ENCODE peak calls at places on chromosomes 13 and 19, in six cellular contexts. One of them, this sample, is unnamed.

GRCh38 chr19:39407644-39408391 is 1.2 kb downstream of the ZFP36 start:
- DNase-seq in HL-60: no peak
- DNase-seq in GM12878: no peak
- DNase-seq in H1: peak; percentile 54
- DNase-seq in K562: no peak
- DNase-seq in HepG2: no peak
- DNase-seq in this sample: no peak

GRCh38 chr19:44345969-44346368 is 10.5 kb downstream of the ZNF112 start:
- DNase-seq in HL-60: no peak
- DNase-seq in GM12878: no peak
- DNase-seq in H1: no peak
- DNase-seq in K562: no peak
- DNase-seq in HepG2: no peak
- DNase-seq in this sample: no peak

GRCh38 chr13:49814551-49815270 is 22.2 kb upstream of the KPNA3 start:
- DNase-seq in HL-60: no peak
- DNase-seq in GM12878: no peak
- DNase-seq in H1: no peak
- DNase-seq in K562: no peak
- DNase-seq in HepG2: peak; percentile 41
- DNase-seq in this sample: no peak

GRCh38 chr13:48831248-48831647 is 144.5 kb upstream of the FNDC3A start:
- DNase-seq in HL-60: no peak
- DNase-seq in GM12878: peak; percentile 16
- DNase-seq in H1: no peak
- DNase-seq in K562: no peak
- DNase-seq in HepG2: no peak
- DNase-seq in this sample: no peak

GRCh38 chr19:41811036-41811435 is 14.6 kb downstream of the CEACAM3 start:
- DNase-seq in HL-60: peak; percentile 78
- DNase-seq in GM12878: no peak
- DNase-seq in H1: no peak
- DNase-seq in K562: no peak
- DNase-seq in HepG2: no peak
- DNase-seq in this sample: no peak

GRCh38 chr13:96229356-96229755 is 139.4 kb downstream of the HS6ST3 start:
- DNase-seq in HL-60: no peak
- DNase-seq in GM12878: no peak
- DNase-seq in H1: no peak
- DNase-seq in K562: peak; percentile 8
- DNase-seq in HepG2: peak; percentile 21
- DNase-seq in this sample: peak; percentile 3

GRCh38 chr13:32428581-32429072 is 697 bp upstream of the N4BP2L1 start:
- DNase-seq in HL-60: no peak
- DNase-seq in GM12878: no peak
- DNase-seq in H1: no peak
- DNase-seq in K562: no peak
- DNase-seq in HepG2: no peak
- DNase-seq in this sample: no peak

GRCh38 chr19:3034845-3035541 is 5.9 kb upstream of the TLE2 start:
- DNase-seq in HL-60: no peak
- DNase-seq in GM12878: peak; percentile 1
- DNase-seq in H1: peak; percentile 53
- DNase-seq in K562: peak; percentile 23
- DNase-seq in HepG2: no peak
- DNase-seq in this sample: no peak

GRCh38 chr13:81773263-81773662 is 1432.3 kb upstream of the SPRY2 start:
- DNase-seq in HL-60: no peak
- DNase-seq in GM12878: no peak
- DNase-seq in H1: no peak
- DNase-seq in K562: no peak
- DNase-seq in HepG2: no peak
- DNase-seq in this sample: no peak

GRCh38 chr19:52778811-52779210 is 7.8 kb downstream of the ZNF600 start:
- DNase-seq in HL-60: no peak
- DNase-seq in GM12878: peak; percentile 5
- DNase-seq in H1: no peak
- DNase-seq in K562: no peak
- DNase-seq in HepG2: no peak
- DNase-seq in this sample: no peak
- TF ChIP-seq GABPA in HL-60: no peak
- TF ChIP-seq GABPA in GM12878: no peak
- TF ChIP-seq GABPA in H1: no peak
- TF ChIP-seq GABPA in K562: no peak
- TF ChIP-seq GABPA in HepG2: no peak
- TF ChIP-seq GABPA in this sample: no peak

DNA sequence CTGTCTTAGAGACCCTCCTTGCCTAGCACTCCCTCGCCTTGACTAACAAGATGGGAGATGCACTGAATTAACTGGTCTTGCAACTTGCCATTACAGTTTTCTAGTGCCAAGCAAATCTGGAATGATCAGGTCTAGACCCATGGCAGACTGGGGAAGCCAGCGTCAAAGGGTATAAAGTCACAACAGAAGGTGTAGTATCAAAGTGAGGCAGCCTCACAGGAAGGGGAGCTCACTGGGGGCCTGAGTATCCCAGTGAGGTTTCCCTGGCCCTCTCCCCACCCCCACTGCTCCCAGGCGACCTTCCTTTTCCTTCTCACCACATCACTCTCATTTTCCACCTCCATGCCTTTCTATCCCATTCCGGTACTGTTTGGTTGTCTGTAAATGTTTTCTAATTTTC is 83.5 kb upstream of the DOCK9 start:
- DNase-seq in HL-60: no peak
- DNase-seq in GM12878: no peak
- DNase-seq in H1: no peak
- DNase-seq in K562: no peak
- DNase-seq in HepG2: no peak
- DNase-seq in this sample: no peak
- H3K27ac ChIP-seq in HL-60: no peak overlapping the region
- H3K27ac ChIP-seq in GM12878: no peak overlapping the region
- H3K27ac ChIP-seq in H1: no peak overlapping the region
- H3K27ac ChIP-seq in K562: no peak overlapping the region
- H3K27ac ChIP-seq in HepG2: no peak overlapping the region
- H3K27ac ChIP-seq in this sample: no peak overlapping the region

DNA sequence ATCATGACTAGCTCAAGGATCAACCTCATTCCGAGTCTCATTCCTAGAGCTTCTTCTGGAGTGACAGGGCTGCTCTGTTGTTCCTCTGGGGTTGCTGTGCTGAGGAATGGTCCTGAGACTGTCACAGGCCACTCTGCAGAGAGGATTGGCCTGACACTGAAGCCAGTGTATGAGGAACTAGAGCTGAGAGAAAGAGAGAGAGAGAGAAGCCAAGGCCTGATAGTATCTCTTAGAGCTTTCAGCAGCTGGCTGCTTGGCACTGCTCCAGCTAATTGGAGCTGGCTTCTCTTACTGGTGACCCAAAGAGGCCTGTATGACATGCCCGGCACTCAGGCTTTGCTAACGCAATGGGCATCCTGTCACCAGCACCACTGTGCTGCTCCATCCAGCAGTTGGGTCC is 73.4 kb upstream of the FLT1 start:
- DNase-seq in HL-60: peak; percentile 38
- DNase-seq in GM12878: no peak
- DNase-seq in H1: no peak
- DNase-seq in K562: peak; percentile 17
- DNase-seq in HepG2: no peak
- DNase-seq in this sample: peak; percentile 46
- TF ChIP-seq GABPA in HL-60: no peak
- TF ChIP-seq GABPA in GM12878: no peak
- TF ChIP-seq GABPA in H1: no peak
- TF ChIP-seq GABPA in K562: no peak
- TF ChIP-seq GABPA in HepG2: no peak
- TF ChIP-seq GABPA in this sample: no peak

DNA sequence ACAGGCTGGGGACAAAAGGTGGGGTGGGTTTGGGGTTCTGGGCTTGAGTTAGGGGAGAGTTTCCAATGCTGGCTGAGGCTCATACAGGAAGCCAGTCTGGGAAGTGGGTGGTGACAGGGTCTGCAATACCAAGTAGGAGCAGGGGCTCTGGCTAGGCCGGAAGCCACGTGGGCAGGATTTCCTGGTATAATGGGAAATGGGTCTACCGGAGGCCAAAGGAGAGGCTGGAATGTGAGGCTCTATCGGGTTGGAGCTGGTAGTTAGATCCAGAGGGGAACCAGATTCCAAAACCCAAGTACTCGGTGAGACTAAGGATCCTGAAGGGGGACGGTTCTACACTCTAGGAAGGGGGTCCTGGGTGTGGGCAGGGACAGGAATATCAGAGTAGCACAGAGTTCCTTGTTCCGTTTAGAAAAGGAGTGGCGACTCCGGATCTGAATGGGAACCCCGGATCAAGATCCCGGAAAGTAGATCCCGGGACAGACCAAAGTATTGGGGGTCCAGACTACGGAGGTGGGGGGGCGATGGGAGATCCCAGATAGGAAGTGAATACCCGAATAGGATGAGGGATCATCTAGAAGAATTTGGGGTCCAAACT is 802 bp downstream of the CDC37 start:
- DNase-seq in HL-60: no peak
- DNase-seq in GM12878: no peak
- DNase-seq in H1: no peak
- DNase-seq in K562: peak; percentile 39
- DNase-seq in HepG2: peak; percentile 64
- DNase-seq in this sample: peak; percentile 76
- H3K27ac ChIP-seq in HL-60: peak overlapping the region; percentile 56
- H3K27ac ChIP-seq in GM12878: peak overlapping the region; percentile 82
- H3K27ac ChIP-seq in H1: no peak overlapping the region
- H3K27ac ChIP-seq in K562: peak overlapping the region; percentile 76
- H3K27ac ChIP-seq in HepG2: peak overlapping the region; percentile 62
- H3K27ac ChIP-seq in this sample: peak overlapping the region; percentile 66

DNA sequence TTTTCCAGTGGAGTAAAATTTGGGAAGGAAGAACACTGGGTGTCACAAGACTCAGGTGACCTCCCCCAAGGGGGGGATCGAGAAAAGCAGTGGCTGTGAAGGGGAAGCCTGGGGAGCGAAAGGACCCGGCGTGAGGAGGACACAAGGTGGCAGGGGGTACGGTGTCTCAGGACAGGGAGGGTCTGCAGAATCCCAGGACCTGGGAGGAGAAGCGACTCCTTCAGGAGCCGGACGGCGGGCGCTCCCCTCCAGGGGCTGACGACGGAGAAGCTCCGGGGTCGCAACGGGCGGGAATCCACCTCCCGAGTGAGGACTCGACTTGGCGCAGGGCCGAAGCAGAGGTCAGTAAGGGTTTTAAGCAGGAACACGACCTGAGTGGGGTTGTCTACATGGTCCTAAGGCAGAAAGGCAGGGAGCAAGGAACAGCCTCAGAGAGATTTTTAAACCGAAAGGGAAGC is 529 bp downstream of the ZNF836 start:
- DNase-seq in HL-60: no peak
- DNase-seq in GM12878: no peak
- DNase-seq in H1: peak; percentile 73
- DNase-seq in K562: no peak
- DNase-seq in HepG2: no peak
- DNase-seq in this sample: peak; percentile 58
- TF ChIP-seq GABPA in HL-60: no peak
- TF ChIP-seq GABPA in GM12878: no peak
- TF ChIP-seq GABPA in H1: no peak
- TF ChIP-seq GABPA in K562: no peak
- TF ChIP-seq GABPA in HepG2: no peak
- TF ChIP-seq GABPA in this sample: no peak